ENCODE peak calls at places on chromosomes 5 and 9, in five cellular contexts. W is K562, Y is GM12878, Z is HepG2, G is HCT116. L is an unnamed sample.
A peak's percentile ranks its signal among the peaks of the same experiment; 100 is the strongest.

GRCh38 chr5:7261049-7261448 is 134.9 kb upstream of the ADCY2 start:
- DNase-seq in W (peak; percentile 18), Y (no peak), Z (peak; percentile 42), G (no peak), L (no peak)

GRCh38 chr9:71924576-71924975 is 13.1 kb downstream of the C9orf85 start:
- DNase-seq in W (no peak), Y (no peak), Z (no peak), G (no peak), L (no peak)

GRCh38 chr5:139642891-139643871 is 5.0 kb upstream of the CXXC5 start:
- DNase-seq in W (no peak), Y (no peak), Z (peak; percentile 79), G (no peak), L (peak; percentile 67)

GRCh38 chr5:73139485-73139884 is 19.1 kb downstream of the TMEM171 start:
- DNase-seq in W (no peak), Y (no peak), Z (no peak), G (no peak), L (no peak)

GRCh38 chr5:76790632-76791290 is 28.1 kb upstream of the F2RL1 start:
- DNase-seq in W (no peak), Y (no peak), Z (peak; percentile 76), G (peak; percentile 95), L (no peak)

GRCh38 chr9:77712533-77713130 is 64.5 kb upstream of the GNA14 start:
- DNase-seq in W (no peak), Y (no peak), Z (peak; percentile 20), G (no peak), L (no peak)

GRCh38 chr5:74316064-74316586 is 324.4 kb downstream of the ENC1 start:
- DNase-seq in W (no peak), Y (peak; percentile 53), Z (peak; percentile 15), G (no peak), L (peak; percentile 17)

GRCh38 chr5:7495133-7495521 is 99.2 kb downstream of the ADCY2 start:
- DNase-seq in W (no peak), Y (no peak), Z (no peak), G (no peak), L (no peak)

GRCh38 chr9:94824913-94825619 is 98.6 kb downstream of the AOPEP start:
- DNase-seq in W (no peak), Y (no peak), Z (no peak), G (no peak), L (peak; percentile 50)

GRCh38 chr5:124492444-124493224 is 253.8 kb downstream of the ZNF608 start:
- DNase-seq in W (no peak), Y (no peak), Z (no peak), G (no peak), L (no peak)

GRCh38 chr9:79667716-79668458 is 96.1 kb downstream of the TLE4 start:
- DNase-seq in W (no peak), Y (no peak), Z (peak; percentile 38), G (no peak), L (no peak)

GRCh38 chr5:68289576-68289975 is 74.0 kb downstream of the PIK3R1 start:
- DNase-seq in W (no peak), Y (no peak), Z (no peak), G (no peak), L (no peak)

GRCh38 chr5:179123491-179124328 is 63.5 kb downstream of the ZNF354C start:
- DNase-seq in W (no peak), Y (no peak), Z (no peak), G (no peak), L (peak; percentile 13)

GRCh38 chr9:124505901-124506346 is 1.3 kb downstream of the NR5A1 start:
- DNase-seq in W (no peak), Y (no peak), Z (no peak), G (no peak), L (no peak)

GRCh38 chr9:101791938-101792337 is 53.5 kb upstream of the GRIN3A start:
- DNase-seq in W (peak; percentile 19), Y (no peak), Z (peak; percentile 31), G (peak; percentile 10), L (peak; percentile 77)

GRCh38 chr9:34636791-34637355 is 714 bp downstream of the SIGMAR1 start:
- DNase-seq in W (no peak), Y (no peak), Z (no peak), G (no peak), L (no peak)

GRCh38 chr9:101650096-101650495 is 55.3 kb upstream of the PPP3R2 start:
- DNase-seq in W (no peak), Y (no peak), Z (no peak), G (no peak), L (no peak)

GRCh38 chr5:14721990-14722656 is 57.6 kb downstream of the OTULIN start:
- DNase-seq in W (no peak), Y (no peak), Z (peak; percentile 29), G (no peak), L (no peak)

GRCh38 chr5:97297063-97297715 is 114.1 kb upstream of the RIOK2 start:
- DNase-seq in W (no peak), Y (peak; percentile 11), Z (peak; percentile 70), G (peak; percentile 60), L (peak; percentile 59)

GRCh38 chr5:82019342-82020138 is 47.7 kb downstream of the ATG10 start:
- DNase-seq in W (no peak), Y (no peak), Z (peak; percentile 50), G (no peak), L (no peak)

GRCh38 chr5:174531782-174532191 is 192.6 kb upstream of the MSX2 start:
- DNase-seq in W (no peak), Y (no peak), Z (no peak), G (no peak), L (no peak)

GRCh38 chr9:86521936-86522335 is 167.7 kb upstream of the TUT7 start:
- DNase-seq in W (no peak), Y (no peak), Z (no peak), G (no peak), L (no peak)
- H2AFZ ChIP-seq in W (no peak overlapping the region), Y (no peak overlapping the region), Z (no peak overlapping the region), G (no peak overlapping the region), L (peak overlapping the region; percentile 33)

DNA sequence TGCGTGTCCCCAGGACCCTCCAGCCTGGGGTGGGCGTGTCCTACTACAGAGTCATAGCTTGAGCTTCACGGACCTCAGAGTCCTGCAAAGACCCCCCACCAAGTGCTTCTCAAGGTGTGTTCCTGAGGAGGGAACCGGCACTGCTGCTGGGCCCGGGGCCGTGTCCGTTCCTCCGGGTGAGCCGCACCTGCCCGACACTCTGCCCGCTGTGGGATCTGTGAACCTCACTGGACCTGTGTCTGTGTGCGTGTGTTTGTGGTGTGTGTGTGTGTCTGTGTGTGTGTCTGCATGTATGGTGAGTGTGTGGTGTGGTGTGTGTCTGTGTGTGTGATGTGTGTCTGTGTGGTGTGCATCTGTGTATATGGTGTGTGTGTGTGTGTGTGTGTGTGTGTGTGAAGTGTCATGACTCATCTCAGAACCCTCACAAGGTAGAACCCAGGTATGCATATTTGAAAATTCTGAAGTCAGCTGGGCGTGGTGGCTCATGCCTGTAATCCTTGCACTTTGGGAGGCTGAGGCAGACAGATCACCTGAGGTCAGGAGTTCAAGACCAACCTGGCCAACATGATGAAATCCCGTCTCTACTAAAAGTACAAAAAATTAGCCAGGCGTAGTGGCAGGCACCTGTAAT is 40.9 kb upstream of the RXRA start:
- DNase-seq in W (no peak), Y (no peak), Z (no peak), G (no peak), L (no peak)
- TF ChIP-seq SRF in W (no peak), Y (no peak), Z (no peak), G (no peak), L (no peak)

GRCh38 chr9:120705174-120705573 is 9.1 kb downstream of the MEGF9 start:
- DNase-seq in W (no peak), Y (no peak), Z (no peak), G (no peak), L (no peak)
- H2AFZ ChIP-seq in W (no peak overlapping the region), Y (no peak overlapping the region), Z (no peak overlapping the region), G (no peak overlapping the region), L (no peak overlapping the region)

GRCh38 chr9:126033318-126033717 is 286.1 kb downstream of the PBX3 start:
- DNase-seq in W (no peak), Y (no peak), Z (no peak), G (no peak), L (no peak)

GRCh38 chr9:126028746-126029145 is 281.6 kb downstream of the PBX3 start:
- DNase-seq in W (no peak), Y (no peak), Z (no peak), G (no peak), L (no peak)

GRCh38 chr9:126030716-126031115 is 283.5 kb downstream of the PBX3 start:
- DNase-seq in W (no peak), Y (no peak), Z (no peak), G (no peak), L (no peak)

GRCh38 chr9:126032135-126032534 is 285.0 kb downstream of the PBX3 start:
- DNase-seq in W (no peak), Y (no peak), Z (no peak), G (no peak), L (no peak)

GRCh38 chr9:126031116-126031515 is 283.9 kb downstream of the PBX3 start:
- DNase-seq in W (no peak), Y (no peak), Z (no peak), G (no peak), L (no peak)
- TF ChIP-seq SRF in W (no peak), Y (no peak), Z (no peak), G (no peak), L (no peak)

DNA sequence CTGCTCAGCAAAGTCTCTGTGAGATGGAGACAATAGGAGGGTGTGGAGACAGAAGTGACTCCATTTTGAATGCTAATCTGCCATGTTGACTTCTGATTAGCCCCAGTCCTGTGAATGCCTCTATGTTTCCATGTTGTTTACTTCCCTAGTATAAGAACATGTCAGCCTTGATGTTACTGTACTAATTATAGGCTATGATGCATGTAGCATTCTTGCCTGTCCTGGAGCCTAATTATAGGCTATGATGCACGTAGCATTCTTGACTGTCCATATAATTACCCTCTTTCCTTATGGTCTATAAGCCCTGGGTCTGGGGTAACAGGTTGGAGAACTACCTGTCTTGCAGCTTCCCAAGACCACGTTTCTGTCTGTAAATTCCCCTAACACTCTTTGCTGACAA is 353.3 kb upstream of the CLINT1 start:
- DNase-seq in W (no peak), Y (no peak), Z (no peak), G (no peak), L (no peak)
- H2AFZ ChIP-seq in W (no peak overlapping the region), Y (no peak overlapping the region), Z (no peak overlapping the region), G (no peak overlapping the region), L (no peak overlapping the region)

DNA sequence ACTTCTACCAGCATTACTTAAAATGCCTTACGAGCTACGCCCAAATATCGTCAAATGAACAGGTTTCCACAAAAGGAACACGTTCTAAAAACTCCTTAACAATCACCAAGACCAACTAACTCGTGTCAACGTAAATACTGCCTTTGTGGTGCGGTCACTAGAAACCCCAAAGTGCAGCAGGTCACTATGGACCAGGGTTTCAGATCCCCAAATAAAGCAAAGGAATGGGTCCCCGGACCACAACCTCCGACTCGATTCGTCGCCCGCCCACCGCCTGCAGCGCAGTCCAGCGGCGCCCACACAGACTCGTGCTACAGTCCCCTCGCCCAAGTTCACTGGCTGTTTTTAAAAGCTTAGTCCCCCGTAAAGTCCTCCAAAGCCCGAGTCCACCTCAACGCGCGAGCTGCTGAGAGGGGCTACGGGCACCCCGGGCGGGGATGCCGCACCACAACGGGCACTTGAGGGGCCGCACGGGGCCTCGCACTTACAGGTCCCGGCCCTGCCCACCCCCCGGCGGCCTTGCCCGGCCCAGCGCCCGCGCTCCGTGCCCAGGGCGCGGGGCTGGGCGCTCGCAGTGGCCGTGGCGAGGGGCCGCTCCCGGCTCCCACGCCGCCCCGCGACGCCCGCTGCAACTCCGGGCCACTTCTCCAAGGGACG is 1.1 kb downstream of the NFIB start:
- DNase-seq in W (peak; percentile 7), Y (no peak), Z (no peak), G (no peak), L (peak; percentile 71)
- TF ChIP-seq SRF in W (no peak), Y (no peak), Z (no peak), G (no peak), L (no peak)

L was measured in H1.